ENCODE peak calls at places on chromosome 5, in eight cellular contexts. W, V, Q, C, E, T, I and F are unnamed samples.

GRCh38 chr5:175872287-175873089 is 1.1 kb downstream of the CPLX2 start:
- DNase-seq in W (no peak), V (no peak), Q (peak), C (no peak), E (no peak), T (no peak), I (no peak), F (no peak)

GRCh38 chr5:157989296-157989695 is 130.4 kb upstream of the CLINT1 start:
- DNase-seq in W (no peak), V (no peak), Q (no peak), C (no peak), E (no peak), T (no peak), I (no peak), F (no peak)

GRCh38 chr5:74641778-74642542 is 1.4 kb upstream of the ENC1 start:
- DNase-seq in W (peak), V (no peak), Q (peak), C (peak), E (peak), T (peak), I (peak), F (no peak)

GRCh38 chr5:65825388-65826328 is 100.7 kb upstream of the ERBIN start:
- DNase-seq in W (no peak), V (no peak), Q (no peak), C (no peak), E (no peak), T (no peak), I (no peak), F (no peak)

GRCh38 chr5:128163991-128164390 is 80.4 kb downstream of the SLC12A2 start:
- DNase-seq in W (peak), V (no peak), Q (no peak), C (peak), E (peak), T (no peak), I (peak), F (no peak)

GRCh38 chr5:135312255-135312935 is 86.6 kb downstream of the MACROH2A1 start:
- DNase-seq in W (no peak), V (no peak), Q (no peak), C (no peak), E (peak), T (no peak), I (no peak), F (no peak)

GRCh38 chr5:118017536-118017935 is 970.8 kb downstream of the DTWD2 start:
- DNase-seq in W (no peak), V (no peak), Q (no peak), C (no peak), E (no peak), T (no peak), I (no peak), F (no peak)

GRCh38 chr5:15737882-15738677 is 238.1 kb downstream of the FBXL7 start:
- DNase-seq in W (no peak), V (no peak), Q (no peak), C (peak), E (no peak), T (no peak), I (no peak), F (no peak)

GRCh38 chr5:118611332-118611945 is 376.9 kb downstream of the DTWD2 start:
- DNase-seq in W (peak), V (no peak), Q (peak), C (peak), E (peak), T (no peak), I (no peak), F (no peak)

GRCh38 chr5:873328-873727 is 19.3 kb downstream of the BRD9 start:
- DNase-seq in W (no peak), V (no peak), Q (no peak), C (no peak), E (no peak), T (no peak), I (peak), F (peak)

GRCh38 chr5:120817044-120817985 is 353.2 kb downstream of the PRR16 start:
- DNase-seq in W (no peak), V (no peak), Q (peak), C (peak), E (peak), T (no peak), I (peak), F (no peak)

GRCh38 chr5:76690704-76691469 is 25.0 kb upstream of the F2R start:
- DNase-seq in W (no peak), V (no peak), Q (no peak), C (peak), E (peak), T (no peak), I (peak), F (no peak)

GRCh38 chr5:135012951-135013391 is 21.1 kb downstream of the PITX1 start:
- DNase-seq in W (no peak), V (no peak), Q (no peak), C (no peak), E (no peak), T (no peak), I (no peak), F (no peak)

GRCh38 chr5:80835128-80835527 is 125.0 kb upstream of the RASGRF2 start:
- DNase-seq in W (no peak), V (no peak), Q (no peak), C (no peak), E (no peak), T (no peak), I (no peak), F (no peak)

GRCh38 chr5:5061836-5062235 is 78.3 kb upstream of the ADAMTS16 start:
- DNase-seq in W (no peak), V (no peak), Q (no peak), C (no peak), E (no peak), T (no peak), I (no peak), F (no peak)

GRCh38 chr5:53303105-53303504 is 177.3 kb upstream of the FST start:
- DNase-seq in W (peak), V (no peak), Q (no peak), C (peak), E (peak), T (no peak), I (peak), F (no peak)